ENCODE peak calls at places on chromosomes 16 and 17, in ten cellular contexts. R, S, J, D, A, P, Q, O, I and V are unnamed samples. For H3K4me1, the result is how much of the 10 kb centered on the place peaks cover.

GRCh38 chr17:29084476-29085148 is 41.7 kb downstream of the PIPOX start:
- DNase-seq in J (no peak), O (peak), D (no peak), R (no peak), I (peak), A (no peak), P (no peak), Q (no peak), S (no peak), V (peak)

GRCh38 chr17:38958756-38959155 is 8.4 kb downstream of the FBXO47 start:
- DNase-seq in S (no peak), R (no peak), Q (no peak), I (peak), A (no peak), P (no peak), O (no peak), J (no peak), D (no peak), V (no peak)

GRCh38 chr16:60142991-60143705 is 1409.0 kb upstream of the GOT2 start:
- DNase-seq in J (no peak), S (no peak), P (no peak), Q (no peak), R (no peak), I (no peak), O (no peak), D (no peak), A (no peak), V (no peak)

GRCh38 chr17:76153202-76153601 is 12.2 kb upstream of the FOXJ1 start:
- DNase-seq in A (no peak), Q (no peak), P (no peak), J (peak), O (peak), S (no peak), D (no peak), I (no peak), R (no peak), V (no peak)

GRCh38 chr16:74667215-74667765 is 613 bp upstream of the RFWD3 start:
- DNase-seq in A (peak), O (peak), D (peak), P (no peak), J (no peak), R (peak), S (peak), Q (peak), I (peak), V (peak)

GRCh38 chr16:31501966-31502348 is 6.2 kb downstream of the RUSF1 start:
- DNase-seq in O (no peak), D (no peak), P (no peak), A (no peak), I (no peak), J (no peak), Q (no peak), S (no peak), R (no peak), V (no peak)

GRCh38 chr17:41959336-41960095 is 7.1 kb upstream of the CNP start:
- DNase-seq in D (no peak), S (no peak), O (no peak), I (peak), A (peak), Q (peak), P (no peak), J (no peak), R (no peak), V (peak)

GRCh38 chr17:78974635-78975591 is 4.8 kb downstream of the LGALS3BP start:
- DNase-seq in I (peak), R (peak), S (peak), J (peak), O (peak), A (peak), D (peak), Q (peak), P (peak), V (peak)

GRCh38 chr17:9356488-9356911 is 219.1 kb downstream of the STX8 start:
- DNase-seq in O (peak), I (no peak), Q (no peak), R (no peak), A (no peak), P (peak), J (no peak), D (no peak), S (no peak), V (no peak)

GRCh38 chr17:1059131-1059795 is 62.3 kb downstream of the TIMM22 start:
- DNase-seq in J (no peak), Q (no peak), D (no peak), S (no peak), I (no peak), R (no peak), O (no peak), A (no peak), P (no peak), V (no peak)

GRCh38 chr17:78986048-78986648 is 6.4 kb upstream of the LGALS3BP start:
- DNase-seq in A (peak), Q (no peak), O (no peak), S (no peak), J (no peak), D (no peak), I (peak), P (peak), R (peak), V (peak)

GRCh38 chr17:78798695-78799559 is 16.9 kb upstream of the CYTH1 start:
- DNase-seq in I (peak), O (no peak), D (no peak), S (no peak), Q (no peak), J (no peak), R (no peak), P (no peak), A (no peak), V (no peak)

GRCh38 chr16:63787014-63787413 is 1334.8 kb downstream of the CDH11 start:
- DNase-seq in Q (no peak), A (no peak), P (no peak), D (no peak), I (no peak), J (no peak), R (no peak), O (no peak), S (no peak), V (no peak)

GRCh38 chr17:11889266-11889665 is 108.0 kb downstream of the ZNF18 start:
- DNase-seq in R (no peak), P (no peak), D (no peak), J (no peak), Q (no peak), O (no peak), I (no peak), S (no peak), A (no peak), V (no peak)

GRCh38 chr17:48542114-48542955 is 2.6 kb downstream of the HOXB2 start:
- DNase-seq in R (no peak), A (peak), O (no peak), J (no peak), D (no peak), S (no peak), Q (no peak), I (peak), P (no peak), V (no peak)

GRCh38 chr16:30085820-30086219 is 5.9 kb downstream of the TBX6 start:
- DNase-seq in I (no peak), D (no peak), P (no peak), J (no peak), A (no peak), S (no peak), R (no peak), Q (no peak), O (no peak), V (no peak)

GRCh38 chr16:30085247-30085646 is 6.5 kb downstream of the TBX6 start:
- DNase-seq in I (no peak), D (no peak), R (peak), A (no peak), J (no peak), S (no peak), Q (no peak), O (no peak), P (no peak), V (no peak)

GRCh38 chr16:30083216-30084055 is 7.6 kb downstream of the PPP4C start:
- DNase-seq in O (no peak), D (no peak), I (no peak), P (no peak), Q (no peak), J (no peak), A (no peak), S (no peak), R (no peak), V (no peak)

GRCh38 chr16:30084816-30085159 is 6.9 kb downstream of the TBX6 start:
- DNase-seq in D (no peak), S (no peak), I (no peak), Q (no peak), O (peak), R (no peak), P (peak), A (no peak), J (no peak), V (no peak)

GRCh38 chr16:30084096-30084815 is 7.5 kb downstream of the TBX6 start:
- DNase-seq in D (no peak), Q (no peak), A (no peak), O (no peak), S (no peak), J (no peak), I (no peak), R (no peak), P (no peak), V (no peak)
- TF ChIP-seq POLR2A in D (no peak), Q (no peak), A (no peak), O (no peak), S (no peak), J (no peak), I (no peak), R (no peak), P (no peak), V (no peak)

DNA sequence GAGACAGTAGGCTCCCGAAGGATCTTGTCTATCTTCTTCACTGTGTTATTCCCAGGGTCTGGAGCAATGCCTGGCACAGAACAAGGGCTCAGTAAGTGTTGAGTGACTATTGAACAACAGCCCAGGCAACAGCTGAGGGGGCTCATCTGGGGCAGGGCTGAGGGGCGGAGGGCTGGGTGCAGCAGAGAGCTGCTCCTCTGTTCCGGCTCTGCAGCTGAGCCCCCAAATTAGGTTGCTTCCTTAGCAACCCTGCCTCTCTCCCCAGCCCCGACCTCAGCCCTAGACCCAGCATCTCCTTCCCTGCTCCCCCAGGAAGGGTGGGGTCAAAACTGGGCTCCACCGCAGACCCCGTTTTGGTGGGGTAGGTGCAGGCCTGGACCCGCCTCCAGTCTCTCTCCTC is 32.2 kb downstream of the ITGAE start:
- DNase-seq in A (no peak), Q (no peak), P (no peak), D (no peak), O (no peak), R (no peak), J (no peak), I (no peak), S (no peak), V (no peak)
- H3K4me1 ChIP-seq in A (under half), Q (under half), P (under half), D (under half), O (under half), R (under half), J (under half), I (under half), S (under half), V (under half)

DNA sequence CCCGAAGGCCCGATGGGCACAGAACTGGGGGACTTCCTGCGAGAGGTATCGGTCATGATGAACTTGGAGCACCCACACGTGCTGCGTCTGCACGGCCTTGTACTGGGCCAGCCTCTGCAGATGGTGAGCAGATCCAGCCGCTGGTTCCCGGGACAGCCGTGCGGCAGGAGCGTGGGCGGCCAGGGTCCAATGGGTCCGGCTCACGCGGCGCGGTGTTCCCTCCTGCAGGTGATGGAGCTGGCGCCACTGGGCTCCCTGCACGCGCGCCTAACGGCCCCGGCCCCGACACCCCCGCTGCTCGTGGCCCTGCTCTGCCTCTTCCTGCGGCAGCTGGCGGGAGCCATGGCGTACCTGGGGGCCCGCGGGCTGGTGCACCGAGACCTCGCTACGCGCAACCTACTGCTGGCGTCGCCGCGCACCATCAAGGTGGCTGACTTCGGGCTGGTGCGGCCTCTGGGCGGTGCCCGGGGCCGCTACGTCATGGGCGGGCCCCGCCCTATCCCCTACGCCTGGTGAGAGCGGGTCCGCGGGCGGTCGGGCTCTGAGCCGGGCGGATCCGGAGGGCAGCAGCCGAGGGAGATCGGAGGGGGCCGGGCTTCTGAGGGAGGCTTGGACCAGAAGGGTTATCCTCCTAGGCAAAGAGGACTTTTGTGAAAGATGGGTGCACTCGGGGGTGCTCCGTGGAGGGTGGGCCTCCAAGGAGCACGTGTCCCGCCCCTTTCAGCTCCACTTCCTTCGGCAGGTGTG is 3.0 kb downstream of the TNK1 start:
- DNase-seq in O (peak), A (peak), R (no peak), D (peak), P (no peak), I (peak), Q (peak), S (peak), J (no peak), V (no peak)
- TF ChIP-seq POLR2A in O (no peak), A (no peak), R (no peak), D (no peak), P (no peak), I (no peak), Q (no peak), S (no peak), J (no peak), V (no peak)

GRCh38 chr17:60677308-60678117 is at the start of gene BCAS3:
- DNase-seq in O (peak), I (peak), R (peak), A (peak), P (peak), D (peak), S (peak), Q (peak), J (peak), V (peak)
- H3K4me1 ChIP-seq in O (under half), I (under half), R (under half), A (under half), P (under half), D (under half), S (under half), Q (under half), J (under half), V (under half)

GRCh38 chr17:3754458-3755334 is 31.0 kb downstream of the HASPIN start:
- DNase-seq in R (peak), A (peak), O (no peak), S (peak), Q (peak), D (no peak), J (peak), P (no peak), I (no peak), V (peak)
- TF ChIP-seq POLR2A in R (no peak), A (no peak), O (no peak), S (peak), Q (no peak), D (no peak), J (no peak), P (no peak), I (no peak), V (peak)